ENCODE peak calls at places on chromosomes 2 and 18, in five cellular contexts. U is GM12865, Q is upper lobe of right lung, B is Karpas-422, M is neuronal stem cell. C is an unnamed sample.

GRCh38 chr2:201223089-201224073 is 37.0 kb upstream of the CASP8 start:
- DNase-seq in U (peak; percentile 79), Q (no peak), B (no peak), M (no peak), C (no peak)

GRCh38 chr2:24924266-24924665 is 4.2 kb upstream of the ADCY3 start:
- DNase-seq in U (no peak), Q (no peak), B (no peak), M (no peak), C (peak; percentile 57)

GRCh38 chr2:199940373-199940772 is 14.9 kb downstream of the TYW5 start:
- DNase-seq in U (peak; percentile 8), Q (no peak), B (peak; percentile 88), M (no peak), C (no peak)

GRCh38 chr2:73202156-73203054 is at the start of gene NOTO:
- DNase-seq in U (no peak), Q (no peak), B (no peak), M (no peak), C (no peak)

GRCh38 chr2:215749092-215749957 is 264.0 kb downstream of the MREG start:
- DNase-seq in U (no peak), Q (peak; percentile 94), B (no peak), M (no peak), C (peak; percentile 70)

GRCh38 chr2:52810460-52810859 is 957.1 kb upstream of the CHAC2 start:
- DNase-seq in U (peak; percentile 5), Q (no peak), B (peak; percentile 48), M (peak; percentile 3), C (no peak)

GRCh38 chr2:17539993-17540812 is at the start of gene VSNL1:
- DNase-seq in U (peak; percentile 24), Q (peak; percentile 80), B (no peak), M (peak; percentile 93), C (peak; percentile 67)

GRCh38 chr2:186229265-186229664 is 256.8 kb upstream of the ZC3H15 start:
- DNase-seq in U (no peak), Q (no peak), B (no peak), M (no peak), C (no peak)

GRCh38 chr2:165371356-165371755 is 98.1 kb upstream of the CSRNP3 start:
- DNase-seq in U (no peak), Q (no peak), B (no peak), M (no peak), C (no peak)

GRCh38 chr2:219541611-219542180 is 1.9 kb downstream of the CHPF start:
- DNase-seq in U (peak; percentile 93), Q (peak; percentile 94), B (peak; percentile 93), M (peak; percentile 78), C (peak; percentile 95)

GRCh38 chr18:65215865-65216466 is 534.8 kb upstream of the CDH7 start:
- DNase-seq in U (no peak), Q (no peak), B (no peak), M (no peak), C (no peak)

GRCh38 chr2:223122706-223123265 is 70.8 kb downstream of the KCNE4 start:
- DNase-seq in U (no peak), Q (no peak), B (no peak), M (no peak), C (no peak)

GRCh38 chr18:79576686-79577351 is 102.8 kb upstream of the CTDP1 start:
- DNase-seq in U (no peak), Q (peak; percentile 71), B (no peak), M (no peak), C (peak; percentile 72)

GRCh38 chr2:43050866-43051265 is 175.5 kb downstream of the ZFP36L2 start:
- DNase-seq in U (no peak), Q (no peak), B (no peak), M (no peak), C (peak; percentile 33)

GRCh38 chr2:229164545-229165249 is 106.4 kb downstream of the PID1 start:
- DNase-seq in U (no peak), Q (no peak), B (no peak), M (no peak), C (no peak)

GRCh38 chr2:9230051-9230802 is 23.6 kb downstream of the ASAP2 start:
- DNase-seq in U (no peak), Q (no peak), B (no peak), M (no peak), C (no peak)

GRCh38 chr2:16774980-16775963 is 109.6 kb upstream of the CYRIA start:
- DNase-seq in U (no peak), Q (no peak), B (no peak), M (peak; percentile 24), C (no peak)

GRCh38 chr2:140199312-140199711 is 1419.1 kb upstream of the NXPH2 start:
- DNase-seq in U (no peak), Q (no peak), B (no peak), M (no peak), C (no peak)

GRCh38 chr2:136117909-136118818 is at the start of gene CXCR4:
- DNase-seq in U (peak; percentile 77), Q (peak; percentile 91), B (peak; percentile 77), M (peak; percentile 84), C (peak; percentile 98)

GRCh38 chr2:188292446-188293239 is 969 bp downstream of the GULP1 start:
- DNase-seq in U (no peak), Q (peak; percentile 87), B (no peak), M (peak; percentile 77), C (peak; percentile 71)

GRCh38 chr2:74168739-74169138 is 9.9 kb downstream of the MOB1A start:
- DNase-seq in U (peak; percentile 73), Q (no peak), B (no peak), M (no peak), C (no peak)

GRCh38 chr2:222142027-222142426 is 156.8 kb downstream of the PAX3 start:
- DNase-seq in U (no peak), Q (no peak), B (no peak), M (no peak), C (no peak)

GRCh38 chr2:72144746-72145657 is 2.7 kb downstream of the CYP26B1 start:
- DNase-seq in U (no peak), Q (peak; percentile 71), B (no peak), M (peak; percentile 44), C (peak; percentile 70)

GRCh38 chr2:72145658-72146329 is 1.9 kb downstream of the CYP26B1 start:
- DNase-seq in U (no peak), Q (peak; percentile 20), B (no peak), M (no peak), C (peak; percentile 52)

GRCh38 chr2:72143441-72144356 is 4.0 kb downstream of the CYP26B1 start:
- DNase-seq in U (no peak), Q (peak; percentile 58), B (no peak), M (no peak), C (peak; percentile 74)

GRCh38 chr2:72142743-72143440 is 4.8 kb downstream of the CYP26B1 start:
- DNase-seq in U (no peak), Q (peak; percentile 76), B (no peak), M (peak; percentile 50), C (peak; percentile 79)

DNA sequence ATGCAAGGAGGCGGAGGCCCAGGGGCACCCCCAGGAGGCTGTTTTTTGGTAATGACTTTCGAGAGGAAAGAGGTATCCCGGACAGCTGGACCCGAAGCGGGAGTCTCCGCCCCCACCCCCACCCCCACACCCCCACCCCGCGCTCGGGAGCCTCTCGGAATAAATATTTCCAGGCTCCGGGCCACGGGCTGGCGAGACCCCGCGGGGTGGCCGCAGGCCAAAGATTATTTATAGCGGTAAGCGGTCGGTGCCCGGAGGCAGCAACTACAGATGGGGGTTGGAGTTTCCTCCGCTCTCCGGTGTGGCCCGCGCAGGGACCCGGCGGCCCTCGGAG is 3.3 kb downstream of the CYP26B1 start:
- DNase-seq in U (no peak), Q (no peak), B (no peak), M (no peak), C (no peak)
- H3K4me3 ChIP-seq in U (no peak overlapping the region), Q (peak overlapping the region; percentile 46), B (no peak overlapping the region), M (peak overlapping the region; percentile 69), C (peak overlapping the region; percentile 37)

GRCh38 chr2:31577143-31577542 is 3.6 kb downstream of the SRD5A2 start:
- DNase-seq in U (no peak), Q (no peak), B (no peak), M (no peak), C (no peak)

GRCh38 chr2:31580321-31581117 is at the start of gene SRD5A2:
- DNase-seq in U (no peak), Q (no peak), B (no peak), M (peak; percentile 14), C (no peak)

GRCh38 chr2:31581124-31581795 is 522 bp upstream of the SRD5A2 start:
- DNase-seq in U (no peak), Q (no peak), B (no peak), M (no peak), C (no peak)

GRCh38 chr2:31578316-31578715 is 2.4 kb downstream of the SRD5A2 start:
- DNase-seq in U (no peak), Q (no peak), B (no peak), M (no peak), C (no peak)

GRCh38 chr2:31579996-31580320 is 780 bp downstream of the SRD5A2 start:
- DNase-seq in U (no peak), Q (no peak), B (no peak), M (no peak), C (no peak)
- H3K4me3 ChIP-seq in U (no peak overlapping the region), Q (no peak overlapping the region), B (no peak overlapping the region), M (peak overlapping the region; percentile 73), C (no peak overlapping the region)

GRCh38 chr2:151946856-151947523 is 118.8 kb upstream of the ARL5A start:
- DNase-seq in U (peak; percentile 47), Q (no peak), B (peak; percentile 76), M (peak; percentile 26), C (no peak)
- H3K4me3 ChIP-seq in U (no peak overlapping the region), Q (peak overlapping the region; percentile 31), B (no peak overlapping the region), M (no peak overlapping the region), C (peak overlapping the region; percentile 56)

GRCh38 chr2:41933585-41934322 is 114.1 kb upstream of the PKDCC start:
- DNase-seq in U (peak; percentile 23), Q (no peak), B (no peak), M (no peak), C (no peak)
- H3K4me3 ChIP-seq in U (no peak overlapping the region), Q (no peak overlapping the region), B (no peak overlapping the region), M (no peak overlapping the region), C (no peak overlapping the region)

DNA sequence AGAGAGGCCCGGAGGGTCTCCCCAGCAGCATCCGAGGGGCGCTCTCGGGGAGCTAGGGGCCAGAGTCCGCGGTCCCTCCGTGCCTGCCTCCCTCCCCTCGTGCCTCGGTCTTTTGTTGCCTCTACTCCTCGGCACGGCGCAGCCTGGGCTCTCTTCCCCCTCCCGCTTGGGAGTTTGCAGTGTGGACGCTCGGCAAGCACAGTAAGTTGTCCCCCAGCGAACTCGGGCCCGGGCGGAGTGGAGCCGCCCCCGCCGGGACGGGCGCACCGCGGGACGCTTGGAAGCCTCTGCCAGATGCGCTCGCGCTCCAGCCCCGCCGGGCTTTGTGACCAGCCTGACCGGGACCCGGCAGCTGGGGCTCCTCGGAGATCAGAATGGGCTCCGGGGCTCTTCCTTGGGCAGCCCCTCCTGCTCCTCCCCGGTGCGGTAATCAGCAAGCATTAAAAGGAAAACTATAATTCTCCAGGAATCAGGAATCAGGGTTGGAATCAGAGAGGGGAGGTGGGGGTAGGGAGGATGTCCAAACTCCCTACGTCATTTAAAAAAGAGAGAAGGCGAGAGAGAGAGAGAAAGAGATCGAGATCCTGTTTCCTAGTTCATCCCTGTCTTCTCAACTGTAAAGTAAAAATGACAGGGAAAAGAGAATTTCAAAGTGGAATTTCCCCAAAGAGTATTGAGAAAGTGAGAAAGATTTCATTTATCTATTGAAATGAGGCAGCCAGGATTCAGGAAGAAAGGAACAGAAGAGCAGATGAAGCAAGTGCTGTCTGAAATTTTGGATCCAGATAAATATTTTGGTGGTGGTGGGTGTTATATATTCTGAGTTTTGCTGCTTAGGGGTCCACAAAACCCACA is 791 bp upstream of the TMEM200C start:
- DNase-seq in U (peak; percentile 12), Q (peak; percentile 71), B (no peak), M (peak; percentile 71), C (peak; percentile 75)
- H3K4me3 ChIP-seq in U (peak overlapping the region; percentile 15), Q (peak overlapping the region; percentile 44), B (no peak overlapping the region), M (peak overlapping the region; percentile 86), C (peak overlapping the region; percentile 41)

GRCh38 chr18:29156531-29156930 is 979.6 kb upstream of the CDH2 start:
- DNase-seq in U (no peak), Q (no peak), B (no peak), M (no peak), C (no peak)
- H3K4me3 ChIP-seq in U (no peak overlapping the region), Q (no peak overlapping the region), B (no peak overlapping the region), M (no peak overlapping the region), C (no peak overlapping the region)

C was measured in spleen.